ENCODE peak calls at places on chromosome 20, in ten cellular contexts. W is CD8-positive, alpha-beta T cell; B is neuronal stem cell; Z is right atrium auricular region; F is effector memory CD4-positive, alpha-beta T cell; A is left ventricle myocardium inferior; O is BE2C; U is aorta; X is fibroblast of lung; M is MM.1S. J is an unnamed sample.

GRCh38 chr20:32752458-32753250 is 9.4 kb upstream of the COMMD7 start:
- DNase-seq in B (no peak), Z (no peak), U (no peak), X (peak; percentile 50), A (no peak), M (no peak), W (no peak), F (no peak), O (no peak), J (no peak)

GRCh38 chr20:58330229-58330628 is 20.7 kb downstream of the RAB22A start:
- DNase-seq in W (no peak), U (no peak), X (peak; percentile 27), M (no peak), B (no peak), A (no peak), F (no peak), O (no peak), Z (no peak), J (no peak)

GRCh38 chr20:4749326-4749725 is 27.6 kb downstream of the PRND start:
- DNase-seq in F (no peak), M (no peak), W (no peak), U (no peak), A (no peak), X (no peak), B (no peak), O (no peak), Z (no peak), J (no peak)

GRCh38 chr20:13423472-13424173 is 202.5 kb downstream of the ISM1 start:
- DNase-seq in M (no peak), X (no peak), U (no peak), Z (no peak), O (no peak), B (no peak), W (no peak), F (no peak), A (no peak), J (no peak)

GRCh38 chr20:17525650-17526049 is 5.5 kb downstream of the BFSP1 start:
- DNase-seq in U (no peak), F (no peak), O (peak; percentile 34), W (no peak), M (peak; percentile 47), X (no peak), B (no peak), Z (no peak), A (no peak), J (no peak)

GRCh38 chr20:49851991-49852390 is 39.4 kb downstream of the SLC9A8 start:
- DNase-seq in F (no peak), Z (peak; percentile 67), O (peak; percentile 54), U (peak; percentile 82), B (no peak), W (no peak), A (no peak), M (no peak), X (no peak), J (no peak)

GRCh38 chr20:31811796-31812728 is 7.1 kb upstream of the MYLK2 start:
- DNase-seq in U (no peak), F (no peak), A (peak; percentile 39), M (no peak), O (no peak), Z (no peak), B (no peak), X (peak; percentile 94), W (no peak), J (no peak)

GRCh38 chr20:22402990-22403859 is 181.1 kb downstream of the FOXA2 start:
- DNase-seq in F (no peak), Z (no peak), B (peak; percentile 30), A (no peak), M (peak; percentile 21), U (no peak), W (no peak), X (no peak), O (no peak), J (no peak)

GRCh38 chr20:13149371-13149770 is 71.7 kb upstream of the ISM1 start:
- DNase-seq in Z (no peak), X (no peak), M (no peak), O (no peak), W (no peak), B (no peak), F (no peak), A (no peak), U (no peak), J (no peak)

GRCh38 chr20:23340524-23340923 is 10.1 kb upstream of the NXT1 start:
- DNase-seq in B (no peak), Z (peak; percentile 85), W (no peak), U (peak; percentile 83), M (no peak), A (peak; percentile 56), O (peak; percentile 60), F (no peak), X (peak; percentile 83), J (no peak)

GRCh38 chr20:58043122-58043865 is 185.2 kb downstream of the ANKRD60 start:
- DNase-seq in B (no peak), M (no peak), F (no peak), O (no peak), Z (no peak), A (no peak), U (peak; percentile 31), X (no peak), W (no peak), J (no peak)

GRCh38 chr20:14583413-14583812 is 246.0 kb upstream of the FLRT3 start:
- DNase-seq in B (no peak), U (no peak), F (no peak), O (peak; percentile 11), X (no peak), A (no peak), M (no peak), Z (no peak), W (no peak), J (no peak)

GRCh38 chr20:52590100-52590499 is 382.1 kb upstream of the TSHZ2 start:
- DNase-seq in O (no peak), W (no peak), F (no peak), X (no peak), M (no peak), Z (no peak), B (no peak), U (no peak), A (no peak), J (no peak)

GRCh38 chr20:58595167-58595566 is 55.9 kb upstream of the STX16 start:
- DNase-seq in B (no peak), F (no peak), O (no peak), Z (no peak), A (no peak), U (no peak), W (no peak), X (no peak), M (no peak), J (no peak)

GRCh38 chr20:62175711-62176110 is 7.1 kb upstream of the MTG2 start:
- DNase-seq in W (no peak), A (no peak), X (no peak), F (no peak), B (no peak), M (no peak), Z (no peak), U (peak; percentile 55), O (no peak), J (no peak)
- H3K36me3 ChIP-seq in W (no peaks in the 10 kb centered on the region), A (peaks cover 54% of the 10 kb centered on the region), X (peaks cover 5% of the 10 kb centered on the region), F (no peaks in the 10 kb centered on the region), B (peaks cover 31% of the 10 kb centered on the region), M (no peaks in the 10 kb centered on the region), Z (peaks cover 40% of the 10 kb centered on the region), U (no peaks in the 10 kb centered on the region), O (peaks cover 20% of the 10 kb centered on the region), J (no peaks in the 10 kb centered on the region)

GRCh38 chr20:56861590-56861989 is 232.5 kb downstream of the TFAP2C start:
- DNase-seq in O (no peak), M (no peak), F (no peak), Z (no peak), U (no peak), X (no peak), B (no peak), A (no peak), W (no peak), J (no peak)
- H3K27me3 ChIP-seq in O (no peaks in the 10 kb centered on the region), M (peaks cover 12% of the 10 kb centered on the region), F (no peaks in the 10 kb centered on the region), Z (no peaks in the 10 kb centered on the region), U (peaks cover 2% of the 10 kb centered on the region), X (no peaks in the 10 kb centered on the region), B (no peaks in the 10 kb centered on the region), A (peaks cover 95% of the 10 kb centered on the region), W (peaks cover 3% of the 10 kb centered on the region), J (no peaks in the 10 kb centered on the region)

DNA sequence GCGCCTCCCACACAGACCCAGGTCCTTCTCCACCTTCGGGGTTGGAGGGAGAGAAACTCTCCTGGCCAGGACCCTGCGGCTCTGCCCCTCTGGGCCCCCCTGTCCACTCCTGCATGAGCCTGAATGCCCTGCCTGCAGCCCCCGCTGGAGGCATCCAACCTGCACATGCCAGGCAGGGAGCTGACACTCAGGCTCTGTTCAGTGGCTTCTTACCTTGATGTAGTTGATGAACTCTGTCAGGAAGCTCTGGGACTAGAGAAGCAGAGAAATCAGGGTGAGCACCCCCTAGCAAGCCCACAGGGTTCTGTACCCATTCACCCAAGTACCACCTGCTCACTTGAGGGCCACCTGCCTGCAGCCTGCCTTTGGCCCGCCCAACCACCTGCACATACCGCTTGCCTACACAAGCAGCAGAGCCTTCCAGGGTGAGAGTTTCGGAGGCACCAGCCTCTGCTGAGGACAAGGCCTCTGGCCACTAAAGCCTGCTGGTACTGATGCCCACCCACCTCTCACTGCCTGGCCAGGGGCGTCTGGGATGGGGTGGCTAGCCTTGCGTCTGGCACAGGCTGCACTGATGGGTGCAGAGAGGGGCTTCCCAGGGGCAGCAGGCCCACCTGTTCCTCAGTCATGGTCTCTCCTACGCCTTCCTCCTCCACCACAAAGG is 9.7 kb downstream of the DDRGK1 start:
- DNase-seq in X (no peak), F (no peak), B (no peak), M (no peak), O (no peak), U (no peak), W (no peak), A (no peak), Z (no peak), J (no peak)
- H3K36me3 ChIP-seq in X (peaks cover 32% of the 10 kb centered on the region), F (peaks cover 70% of the 10 kb centered on the region), B (peaks cover 60% of the 10 kb centered on the region), M (peaks cover 2% of the 10 kb centered on the region), O (peaks cover 28% of the 10 kb centered on the region), U (peaks cover 7% of the 10 kb centered on the region), W (peaks cover 57% of the 10 kb centered on the region), A (peaks cover 95% of the 10 kb centered on the region), Z (peaks cover 72% of the 10 kb centered on the region), J (peaks cover 34% of the 10 kb centered on the region)

GRCh38 chr20:51026317-51026716 is 3.4 kb upstream of the KCNG1 start:
- DNase-seq in W (no peak), M (no peak), Z (no peak), F (no peak), O (no peak), A (no peak), B (no peak), X (no peak), U (no peak), J (no peak)
- H3K27me3 ChIP-seq in W (no peaks in the 10 kb centered on the region), M (peaks cover 45% of the 10 kb centered on the region), Z (no peaks in the 10 kb centered on the region), F (peaks cover 15% of the 10 kb centered on the region), O (peaks cover 22% of the 10 kb centered on the region), A (peaks cover 100% of the 10 kb centered on the region), B (peaks cover 9% of the 10 kb centered on the region), X (peaks cover 56% of the 10 kb centered on the region), U (no peaks in the 10 kb centered on the region), J (peaks cover 25% of the 10 kb centered on the region)

J was measured in CD8-positive, alpha-beta memory T cell.